ENCODE peak calls at places on chromosomes 13 and 19, in four cellular contexts. One of them, this sample, is unnamed.

GRCh38 chr13:44921931-44922758 is 67.1 kb downstream of the NUFIP1 start:
- DNase-seq in endodermal cell: no peak
- DNase-seq in heart left ventricle: no peak
- DNase-seq in heart right ventricle: no peak
- DNase-seq in this sample: peak

GRCh38 chr19:49677232-49677881 is at the start of gene PRMT1:
- DNase-seq in endodermal cell: no peak
- DNase-seq in heart left ventricle: peak
- DNase-seq in heart right ventricle: peak
- DNase-seq in this sample: no peak

GRCh38 chr19:45040059-45040767 is 1.4 kb downstream of the CLASRP start:
- DNase-seq in endodermal cell: no peak
- DNase-seq in heart left ventricle: no peak
- DNase-seq in heart right ventricle: no peak
- DNase-seq in this sample: no peak

GRCh38 chr13:98797456-98797855 is 45.0 kb upstream of the SLC15A1 start:
- DNase-seq in endodermal cell: no peak
- DNase-seq in heart left ventricle: no peak
- DNase-seq in heart right ventricle: no peak
- DNase-seq in this sample: no peak

GRCh38 chr13:65532231-65532630 is 1697.9 kb downstream of the PCDH9 start:
- DNase-seq in endodermal cell: no peak
- DNase-seq in heart left ventricle: no peak
- DNase-seq in heart right ventricle: no peak
- DNase-seq in this sample: no peak

GRCh38 chr13:111534646-111535461 is 214.4 kb downstream of the TEX29 start:
- DNase-seq in endodermal cell: no peak
- DNase-seq in heart left ventricle: no peak
- DNase-seq in heart right ventricle: no peak
- DNase-seq in this sample: no peak

GRCh38 chr13:111584101-111584500 is 263.7 kb downstream of the TEX29 start:
- DNase-seq in endodermal cell: no peak
- DNase-seq in heart left ventricle: no peak
- DNase-seq in heart right ventricle: no peak
- DNase-seq in this sample: no peak

GRCh38 chr19:2332341-2333026 is 4.0 kb downstream of the SPPL2B start:
- DNase-seq in endodermal cell: no peak
- DNase-seq in heart left ventricle: no peak
- DNase-seq in heart right ventricle: peak
- DNase-seq in this sample: no peak

GRCh38 chr19:18278521-18279265 is 2.7 kb downstream of the JUND start:
- DNase-seq in endodermal cell: peak
- DNase-seq in heart left ventricle: no peak
- DNase-seq in heart right ventricle: no peak
- DNase-seq in this sample: no peak

GRCh38 chr19:41570639-41571112 is 5.3 kb upstream of the CEACAM21 start:
- DNase-seq in endodermal cell: peak
- DNase-seq in heart left ventricle: peak
- DNase-seq in heart right ventricle: peak
- DNase-seq in this sample: peak

GRCh38 chr19:12965812-12966135 is 3.6 kb upstream of the DAND5 start:
- DNase-seq in endodermal cell: no peak
- DNase-seq in heart left ventricle: no peak
- DNase-seq in heart right ventricle: no peak
- DNase-seq in this sample: no peak
- H3K4me3 ChIP-seq in endodermal cell: no peak
- H3K4me3 ChIP-seq in heart left ventricle: no peak
- H3K4me3 ChIP-seq in heart right ventricle: no peak
- H3K4me3 ChIP-seq in this sample: no peak

GRCh38 chr13:110405597-110406450 is 98.7 kb downstream of the COL4A2 start:
- DNase-seq in endodermal cell: no peak
- DNase-seq in heart left ventricle: no peak
- DNase-seq in heart right ventricle: no peak
- DNase-seq in this sample: no peak
- TF ChIP-seq CTCF in endodermal cell: no peak
- TF ChIP-seq CTCF in heart left ventricle: no peak
- TF ChIP-seq CTCF in heart right ventricle: no peak
- TF ChIP-seq CTCF in this sample: no peak

GRCh38 chr19:3415695-3416094 is 49.3 kb downstream of the NFIC start:
- DNase-seq in endodermal cell: no peak
- DNase-seq in heart left ventricle: no peak
- DNase-seq in heart right ventricle: no peak
- DNase-seq in this sample: no peak
- H3K4me3 ChIP-seq in endodermal cell: no peak
- H3K4me3 ChIP-seq in heart left ventricle: no peak
- H3K4me3 ChIP-seq in heart right ventricle: no peak
- H3K4me3 ChIP-seq in this sample: no peak

GRCh38 chr13:39789451-39789850 is 134.0 kb downstream of the COG6 start:
- DNase-seq in endodermal cell: no peak
- DNase-seq in heart left ventricle: no peak
- DNase-seq in heart right ventricle: no peak
- DNase-seq in this sample: no peak
- TF ChIP-seq CTCF in endodermal cell: no peak
- TF ChIP-seq CTCF in heart left ventricle: no peak
- TF ChIP-seq CTCF in heart right ventricle: no peak
- TF ChIP-seq CTCF in this sample: no peak

DNA sequence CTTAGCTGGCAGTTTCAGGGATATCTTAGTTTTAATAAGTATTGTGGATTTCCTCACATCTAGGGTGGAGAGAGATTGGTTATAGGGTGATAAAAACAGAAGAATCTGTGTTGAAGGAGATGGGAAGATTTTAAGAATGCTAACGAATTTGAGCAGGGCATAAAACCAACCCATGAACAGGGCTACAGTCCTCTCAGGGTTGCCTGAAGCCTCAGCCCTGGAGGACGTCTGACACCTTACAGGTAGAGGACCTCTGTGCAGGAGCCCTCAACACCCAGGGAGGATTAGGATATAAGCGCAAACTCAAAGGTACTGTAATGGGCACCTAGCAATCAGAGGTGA is 461 bp upstream of the WASF3 start:
- DNase-seq in endodermal cell: no peak
- DNase-seq in heart left ventricle: no peak
- DNase-seq in heart right ventricle: no peak
- DNase-seq in this sample: no peak
- H3K4me3 ChIP-seq in endodermal cell: peak
- H3K4me3 ChIP-seq in heart left ventricle: peak
- H3K4me3 ChIP-seq in heart right ventricle: peak
- H3K4me3 ChIP-seq in this sample: peak

DNA sequence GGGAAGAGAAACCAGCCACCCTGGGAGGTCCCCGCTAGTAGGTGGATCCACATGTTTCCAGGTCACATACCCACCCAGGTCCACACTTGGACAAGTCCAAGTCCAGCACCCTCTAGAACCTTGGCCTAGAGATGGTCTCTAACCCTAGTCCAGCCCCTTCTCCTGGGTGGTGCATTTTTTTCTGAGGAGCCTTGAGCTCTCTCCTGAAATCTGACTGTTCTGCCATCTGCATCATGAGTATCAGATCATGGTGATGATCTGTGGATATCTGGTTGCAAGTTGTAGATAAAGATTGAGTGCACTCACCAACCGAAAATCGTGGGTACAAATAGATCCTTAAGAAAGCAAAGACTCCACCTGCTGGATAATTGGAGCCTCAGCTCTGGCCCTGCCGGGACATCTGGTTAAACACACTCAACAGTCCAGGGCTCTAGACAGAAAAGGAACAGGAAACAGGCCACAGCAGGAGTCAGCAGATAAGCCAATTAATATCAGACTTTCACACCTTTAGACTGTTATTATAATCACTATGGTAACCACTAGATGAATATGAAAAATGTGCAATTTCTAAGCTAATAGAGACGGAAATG is 41.1 kb downstream of the GPR12 start:
- DNase-seq in endodermal cell: no peak
- DNase-seq in heart left ventricle: no peak
- DNase-seq in heart right ventricle: no peak
- DNase-seq in this sample: no peak
- TF ChIP-seq CTCF in endodermal cell: peak
- TF ChIP-seq CTCF in heart left ventricle: no peak
- TF ChIP-seq CTCF in heart right ventricle: no peak
- TF ChIP-seq CTCF in this sample: peak

This sample was measured in AG09309.